ENCODE peak calls at places on chromosomes 3 and 15, in five cellular contexts. D is neural progenitor cell, A is mucosa of descending colon, C is left ventricle myocardium inferior, B is heart right ventricle. V is an unnamed sample.

GRCh38 chr3:111069974-111070751 is 1.5 kb upstream of the NECTIN3 start:
- DNase-seq in C (no peak), D (peak), B (peak), A (peak), V (peak)

GRCh38 chr3:184015381-184016019 is 2.2 kb downstream of the ABCC5 start:
- DNase-seq in A (no peak), B (no peak), D (no peak), C (no peak), V (no peak)

GRCh38 chr3:66144792-66145733 is 75.7 kb upstream of the SLC25A26 start:
- DNase-seq in B (no peak), A (no peak), C (no peak), D (no peak), V (no peak)

GRCh38 chr15:63501256-63502089 is 2.9 kb upstream of the USP3 start:
- DNase-seq in B (peak), A (peak), C (peak), D (peak), V (peak)

GRCh38 chr15:64369078-64369607 is 12.1 kb downstream of the PCLAF start:
- DNase-seq in A (no peak), B (no peak), D (no peak), C (no peak), V (no peak)

GRCh38 chr15:74604983-74605809 is 10.4 kb upstream of the CLK3 start:
- DNase-seq in A (no peak), B (no peak), C (no peak), D (no peak), V (no peak)

GRCh38 chr3:58474348-58474911 is 17.5 kb upstream of the KCTD6 start:
- DNase-seq in A (no peak), C (no peak), D (no peak), B (no peak), V (no peak)

GRCh38 chr3:48429416-48430358 is at the start of gene PLXNB1:
- DNase-seq in D (peak), B (peak), A (peak), C (peak), V (peak)

GRCh38 chr3:57889807-57890206 is 118.4 kb upstream of the FLNB start:
- DNase-seq in C (no peak), B (no peak), D (no peak), A (no peak), V (no peak)

GRCh38 chr15:26983822-26984221 is 12.8 kb downstream of the GABRG3 start:
- DNase-seq in B (no peak), D (no peak), C (no peak), A (no peak), V (no peak)

GRCh38 chr3:188542196-188542595 is 388.2 kb downstream of the LPP start:
- DNase-seq in B (no peak), A (no peak), D (no peak), C (no peak), V (no peak)

GRCh38 chr15:63046927-63047760 is 4.6 kb downstream of the TPM1 start:
- DNase-seq in A (no peak), D (peak), C (no peak), B (no peak), V (no peak)

GRCh38 chr3:6551165-6551564 is 309.8 kb upstream of the GRM7 start:
- DNase-seq in D (no peak), C (no peak), A (no peak), B (no peak), V (no peak)

GRCh38 chr15:45521596-45522167 is 873 bp downstream of the SLC30A4 start:
- DNase-seq in B (no peak), C (no peak), A (no peak), D (no peak), V (no peak)

GRCh38 chr3:3559786-3560185 is 239.4 kb upstream of the LRRN1 start:
- DNase-seq in A (no peak), C (no peak), D (no peak), B (no peak), V (no peak)

GRCh38 chr3:115146032-115146417 is 1.1 kb downstream of the ZBTB20 start:
- DNase-seq in C (no peak), D (peak), A (no peak), B (no peak), V (peak)

GRCh38 chr15:80743189-80743833 is 35.9 kb upstream of the CEMIP start:
- DNase-seq in D (no peak), A (no peak), C (no peak), B (no peak), V (no peak)

GRCh38 chr3:34066999-34067398 is 268.6 kb downstream of the PDCD6IP start:
- DNase-seq in D (no peak), C (no peak), A (no peak), B (no peak), V (no peak)

GRCh38 chr15:90750186-90750585 is 33.0 kb downstream of the BLM start:
- DNase-seq in C (no peak), D (no peak), A (no peak), B (no peak), V (peak)

DNA sequence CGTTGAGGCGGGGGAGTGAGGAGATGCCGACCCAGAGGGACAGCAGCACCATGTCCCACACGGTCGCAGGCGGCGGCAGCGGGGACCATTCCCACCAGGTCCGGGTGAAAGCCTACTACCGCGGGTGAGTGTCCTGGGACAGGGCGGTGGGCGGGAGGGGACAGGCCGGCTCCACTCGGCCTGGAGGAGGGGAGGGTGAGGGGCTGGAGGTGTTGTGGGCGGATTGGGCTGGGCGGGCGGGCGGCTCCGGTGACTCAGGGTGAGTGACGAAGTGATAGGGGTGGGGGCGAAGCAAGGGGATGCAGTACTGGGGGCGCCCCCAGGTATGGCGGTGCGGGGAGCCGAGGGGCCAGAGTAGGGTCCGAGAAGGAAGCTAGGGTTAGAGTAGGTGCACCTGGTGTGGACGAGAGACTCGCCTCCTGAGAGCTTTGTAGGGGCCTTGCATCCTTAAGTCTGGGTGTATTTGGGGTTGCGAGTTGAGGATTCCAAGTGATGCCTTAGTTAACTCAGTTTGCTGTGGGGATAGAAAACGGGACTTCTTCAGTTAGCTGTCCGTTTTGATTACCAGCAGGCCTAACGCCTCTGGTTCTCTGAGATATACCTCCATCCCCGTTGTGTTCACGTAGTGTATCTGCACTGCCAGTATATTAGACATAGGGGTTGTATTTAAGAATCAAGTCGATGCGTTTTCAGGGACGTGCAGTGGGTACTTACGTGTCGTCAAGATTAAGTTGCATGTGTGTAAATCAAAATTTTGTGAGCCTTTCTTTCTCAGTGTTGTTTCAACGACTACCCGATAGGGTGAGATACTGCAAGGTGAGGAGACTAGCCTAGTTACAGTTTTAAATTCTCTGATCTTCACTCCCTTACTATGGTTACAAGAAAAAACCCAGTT is 670 bp downstream of the PRKCI start:
- DNase-seq in B (no peak), C (no peak), A (no peak), D (peak), V (peak)
- TF ChIP-seq CTCF in B (no peak), C (peak), A (no peak), D (no peak), V (no peak)

GRCh38 chr15:34794590-34795206 is 651 bp downstream of the ACTC1 start:
- DNase-seq in A (no peak), B (peak), D (no peak), C (no peak), V (no peak)

GRCh38 chr15:34795267-34796081 is at the start of gene ACTC1:
- DNase-seq in C (peak), D (peak), B (peak), A (peak), V (peak)

GRCh38 chr15:34791701-34792100 is 3.6 kb downstream of the ACTC1 start:
- DNase-seq in A (no peak), D (no peak), C (no peak), B (no peak), V (no peak)

GRCh38 chr15:34793071-34793470 is 2.3 kb downstream of the ACTC1 start:
- DNase-seq in A (no peak), C (no peak), D (no peak), B (no peak), V (no peak)

DNA sequence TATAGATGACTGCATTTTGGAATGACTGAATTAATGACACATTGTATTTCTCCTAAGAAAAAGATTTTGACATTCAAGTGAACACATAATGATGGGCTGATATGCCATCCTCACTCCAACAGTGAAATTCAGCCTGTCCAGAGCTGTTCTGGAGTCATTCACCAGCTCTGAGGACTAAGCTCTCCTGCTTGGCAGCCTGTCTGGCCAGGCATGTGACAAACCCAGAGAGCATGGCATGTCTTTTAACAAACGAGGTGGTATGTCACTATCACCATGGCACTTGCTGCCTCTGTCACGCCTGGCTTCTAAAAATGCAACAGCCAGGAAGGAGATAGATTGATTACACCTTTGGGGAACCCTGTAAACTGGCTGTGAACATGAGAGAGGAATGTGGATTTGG is 1.4 kb downstream of the ACTC1 start:
- DNase-seq in C (no peak), A (no peak), B (peak), D (no peak), V (no peak)
- H3K4me3 ChIP-seq in C (peak), A (no peak), B (peak), D (no peak), V (no peak)

GRCh38 chr3:81245505-81245904 is 515.9 kb downstream of the GBE1 start:
- DNase-seq in D (no peak), A (no peak), B (no peak), C (no peak), V (no peak)

GRCh38 chr3:81251108-81251507 is 510.3 kb downstream of the GBE1 start:
- DNase-seq in A (no peak), C (no peak), B (no peak), D (no peak), V (no peak)

GRCh38 chr3:81244196-81244595 is 517.2 kb downstream of the GBE1 start:
- DNase-seq in A (no peak), C (no peak), B (no peak), D (no peak), V (no peak)

GRCh38 chr3:81245043-81245442 is 516.4 kb downstream of the GBE1 start:
- DNase-seq in C (no peak), A (no peak), B (no peak), D (no peak), V (no peak)

DNA sequence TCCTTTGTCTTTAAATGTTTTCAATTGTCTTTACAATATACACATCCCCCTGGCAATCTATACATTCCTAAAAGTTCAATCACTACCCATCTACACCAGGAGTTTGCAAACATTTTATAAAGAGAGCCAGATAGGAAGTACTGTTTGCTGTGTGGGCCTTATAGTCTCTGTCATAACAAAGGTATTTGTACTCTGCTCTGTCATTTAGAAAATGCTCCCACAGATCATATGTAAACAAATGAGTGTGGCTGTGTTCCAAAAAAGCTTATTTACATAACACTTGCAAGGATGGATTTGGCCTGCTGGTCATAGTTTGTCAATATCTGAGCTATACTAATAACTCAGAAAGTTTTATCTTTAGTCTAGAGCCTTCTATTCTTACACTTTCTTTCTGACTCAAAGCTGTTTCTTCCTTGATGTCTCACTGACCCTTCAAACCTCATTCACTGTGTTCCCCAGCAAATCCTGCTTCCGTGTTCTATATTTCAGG is 511.9 kb downstream of the GBE1 start:
- DNase-seq in A (no peak), D (no peak), C (no peak), B (no peak), V (no peak)
- TF ChIP-seq CTCF in A (no peak), D (no peak), C (no peak), B (no peak), V (no peak)

GRCh38 chr3:36909181-36909580 is 35.7 kb downstream of the TRANK1 start:
- DNase-seq in D (no peak), C (no peak), B (no peak), A (no peak), V (no peak)
- H3K4me3 ChIP-seq in D (no peak), C (no peak), B (no peak), A (no peak), V (no peak)

DNA sequence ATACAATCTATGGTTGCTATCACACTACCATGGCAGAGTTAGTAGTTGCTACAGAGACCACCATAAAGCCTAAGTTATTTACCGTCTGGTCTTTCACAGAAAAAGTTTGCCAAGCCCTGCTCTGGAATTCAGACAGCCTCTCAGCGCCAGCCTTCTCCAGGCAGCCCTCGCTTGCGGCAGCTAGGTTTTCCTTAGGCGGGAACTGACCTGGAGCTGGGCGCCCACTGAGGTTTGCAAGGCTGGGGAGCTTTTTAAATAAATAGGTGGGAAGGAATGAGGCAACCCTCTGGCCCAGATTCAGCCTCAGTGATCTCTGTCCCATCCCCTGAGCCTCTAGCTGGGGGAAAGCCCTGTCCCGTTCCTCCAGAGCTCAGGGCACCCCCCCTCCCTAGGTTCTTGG is 1.2 kb downstream of the CTSH start:
- DNase-seq in C (no peak), A (no peak), D (peak), B (no peak), V (no peak)
- TF ChIP-seq CTCF in C (no peak), A (no peak), D (no peak), B (no peak), V (no peak)

GRCh38 chr3:53846851-53847155 is 435 bp downstream of the IL17RB start:
- DNase-seq in B (no peak), D (no peak), C (no peak), A (no peak), V (no peak)
- H3K4me3 ChIP-seq in B (no peak), D (peak), C (peak), A (no peak), V (no peak)

GRCh38 chr3:160005004-160005403 is 16.4 kb downstream of the IL12A start:
- DNase-seq in C (no peak), D (no peak), A (no peak), B (no peak), V (no peak)

GRCh38 chr3:160009525-160009924 is 20.9 kb downstream of the IL12A start:
- DNase-seq in C (no peak), B (no peak), D (no peak), A (no peak), V (no peak)

GRCh38 chr3:160003520-160004128 is 15.0 kb downstream of the IL12A start:
- DNase-seq in A (no peak), B (peak), D (peak), C (peak), V (peak)

GRCh38 chr3:160008979-160009378 is 20.3 kb downstream of the IL12A start:
- DNase-seq in D (no peak), C (no peak), A (no peak), B (no peak), V (no peak)

GRCh38 chr3:160006282-160007163 is 17.9 kb downstream of the IL12A start:
- DNase-seq in A (no peak), B (no peak), D (peak), C (no peak), V (peak)
- TF ChIP-seq CTCF in A (peak), B (peak), D (peak), C (peak), V (peak)

DNA sequence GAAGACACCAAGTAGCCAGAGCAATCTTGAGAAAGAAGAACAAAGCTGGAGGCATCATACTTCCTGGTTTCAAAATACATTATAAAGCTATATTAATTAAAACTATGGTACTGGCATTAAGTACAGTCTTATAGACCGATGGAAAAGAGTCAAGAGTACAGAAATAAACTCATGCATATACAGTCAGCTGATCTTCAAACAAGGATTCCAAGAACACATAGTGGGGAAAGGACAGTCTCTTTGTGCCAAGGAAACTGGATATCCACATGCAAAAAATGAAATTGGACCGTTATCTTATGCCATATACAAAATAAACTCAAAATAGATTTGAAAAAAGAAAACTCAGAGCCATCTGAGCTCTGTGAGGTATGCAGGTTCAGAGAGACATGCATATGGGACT is 57.4 kb downstream of the SERP1 start:
- DNase-seq in A (no peak), C (no peak), B (no peak), D (no peak), V (no peak)
- H3K4me3 ChIP-seq in A (no peak), C (no peak), B (no peak), D (no peak), V (no peak)

DNA sequence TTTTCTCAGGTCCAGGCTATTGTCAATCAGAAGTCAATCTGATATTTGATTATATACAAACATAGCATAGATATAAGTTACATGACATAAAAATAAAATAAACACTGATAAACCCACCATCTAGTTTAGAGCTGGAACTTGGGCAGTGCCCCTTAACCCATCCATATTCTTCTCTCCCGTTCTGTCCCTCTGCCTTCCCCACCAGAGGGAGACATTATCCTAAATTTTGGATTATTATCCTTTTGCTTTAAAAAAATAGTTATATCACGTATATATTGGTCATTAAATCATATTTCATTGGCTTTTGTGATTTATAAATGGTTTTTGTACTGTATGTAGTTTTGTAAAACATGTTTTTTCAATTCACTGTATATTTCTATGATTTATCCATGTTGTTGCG is 107.9 kb downstream of the GMPS start:
- DNase-seq in B (no peak), D (no peak), A (no peak), C (no peak), V (no peak)
- TF ChIP-seq CTCF in B (peak), D (peak), A (no peak), C (peak), V (no peak)

DNA sequence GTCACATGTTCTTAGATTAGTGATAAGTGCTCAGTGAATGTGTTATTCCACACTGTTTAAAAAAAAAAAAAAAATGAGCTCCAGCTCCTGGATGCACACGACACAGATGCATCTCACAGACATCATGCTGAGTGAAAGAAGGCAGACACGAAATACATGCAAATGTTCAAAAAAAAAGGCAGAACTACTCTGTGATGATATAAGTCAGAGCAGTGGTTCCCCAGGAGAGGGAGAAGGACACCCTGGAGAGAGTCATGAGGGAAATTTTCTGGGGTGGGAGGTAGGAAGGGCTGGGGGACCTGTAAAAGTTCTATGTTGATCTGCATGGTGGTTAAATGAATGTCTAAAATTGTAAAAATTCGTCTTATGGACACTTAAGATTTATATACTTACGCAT is 4.3 kb downstream of the CSRNP1 start:
- DNase-seq in A (no peak), B (no peak), D (no peak), C (no peak), V (no peak)
- H3K4me3 ChIP-seq in A (no peak), B (no peak), D (no peak), C (peak), V (no peak)

V was measured in body of pancreas.